ENCODE peak calls at places on chromosomes 11 and 22, in four cellular contexts. J is ovary, H is keratinocyte, L is left ventricle myocardium inferior. S is an unnamed sample.

GRCh38 chr11:61153593-61154090 is 7.6 kb downstream of the VPS37C start:
- DNase-seq in H (no peak), L (no peak), J (no peak), S (no peak)

GRCh38 chr11:79963886-79964660 is 523.2 kb upstream of the TENM4 start:
- DNase-seq in L (no peak), J (no peak), H (no peak), S (no peak)

GRCh38 chr11:77467993-77468392 is 5.9 kb downstream of the PAK1 start:
- DNase-seq in J (no peak), H (no peak), L (no peak), S (no peak)

GRCh38 chr11:47992959-47993820 is 12.8 kb downstream of the PTPRJ start:
- DNase-seq in L (no peak), H (no peak), J (no peak), S (no peak)

GRCh38 chr11:61717286-61718033 is 35.0 kb upstream of the MYRF start:
- DNase-seq in L (no peak), H (no peak), J (no peak), S (no peak)

GRCh38 chr11:116485425-116485824 is 287.4 kb downstream of the BUD13 start:
- DNase-seq in J (no peak), H (no peak), L (no peak), S (no peak)

GRCh38 chr11:120340529-120340928 is 4.3 kb downstream of the ARHGEF12 start:
- DNase-seq in J (no peak), H (no peak), L (no peak), S (no peak)

GRCh38 chr11:8732748-8733241 is 50.2 kb downstream of the RPL27A start:
- DNase-seq in L (peak), H (no peak), J (peak), S (no peak)

GRCh38 chr22:37803636-37804371 is 3.9 kb upstream of the GCAT start:
- DNase-seq in J (peak), L (no peak), H (no peak), S (no peak)

GRCh38 chr22:44181033-44181911 is 547 bp downstream of the PARVG start:
- DNase-seq in H (no peak), L (peak), J (no peak), S (no peak)

GRCh38 chr11:33920838-33921613 is 29.1 kb upstream of the LMO2 start:
- DNase-seq in J (no peak), L (no peak), H (no peak), S (no peak)

GRCh38 chr11:69636870-69637600 is 3.9 kb upstream of the CCND1 start:
- DNase-seq in L (no peak), J (no peak), H (no peak), S (no peak)

GRCh38 chr11:80727315-80727714 is 1286.5 kb upstream of the TENM4 start:
- DNase-seq in J (no peak), H (no peak), L (no peak), S (no peak)

GRCh38 chr22:48827228-48827810 is 1000.4 kb downstream of the BRD1 start:
- DNase-seq in J (no peak), H (no peak), L (no peak), S (no peak)

GRCh38 chr22:44711236-44711560 is 9.2 kb downstream of the PRR5 start:
- DNase-seq in H (no peak), J (no peak), L (no peak), S (no peak)

GRCh38 chr22:37848587-37849088 is 581 bp upstream of the EIF3L start:
- DNase-seq in J (no peak), H (no peak), L (no peak), S (no peak)

GRCh38 chr11:133134561-133135173 is 397.6 kb downstream of the OPCML start:
- DNase-seq in L (peak), J (no peak), H (peak), S (peak)

DNA sequence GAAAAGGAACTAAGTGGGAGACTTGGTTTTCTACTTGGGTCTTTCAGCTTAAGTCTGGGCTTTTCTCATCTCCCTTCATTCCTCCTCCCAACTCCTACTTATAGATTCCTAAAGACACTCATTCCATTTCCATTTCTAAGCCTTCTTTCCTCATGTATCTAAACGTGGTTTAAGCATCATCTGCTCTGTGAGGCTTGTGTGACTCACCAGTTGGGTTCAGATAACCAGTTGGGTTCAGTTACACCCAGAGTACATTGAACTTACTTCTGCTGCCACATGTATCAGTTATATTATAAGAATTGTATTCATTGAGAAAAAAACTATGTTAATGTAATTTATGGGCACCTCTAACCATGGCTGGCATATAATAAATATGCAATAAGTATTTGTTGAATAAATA is 831.2 kb upstream of the CCDC90B start:
- DNase-seq in H (no peak), J (no peak), L (no peak), S (no peak)
- H3K27ac ChIP-seq in H (no peak), J (no peak), L (no peak), S (no peak)

DNA sequence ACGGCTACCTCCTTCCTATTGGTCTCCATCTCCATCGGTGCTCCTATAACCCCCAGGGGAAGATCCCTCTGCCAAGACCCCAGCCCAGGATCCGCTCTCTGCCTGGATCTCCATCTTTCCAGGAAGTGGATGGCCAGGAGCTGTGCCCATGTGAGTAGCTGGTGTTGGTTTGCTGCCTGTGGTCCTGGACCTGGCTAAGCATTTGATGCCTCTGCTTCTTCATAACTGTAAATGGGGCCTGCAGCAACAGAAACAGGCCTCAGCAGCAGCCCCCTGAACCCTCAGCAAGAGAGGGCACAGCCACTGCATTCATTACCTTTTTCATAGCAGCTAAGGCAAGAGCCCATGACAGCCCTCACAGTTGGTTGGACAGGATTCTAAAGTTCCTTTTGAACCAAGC is 26.6 kb upstream of the CSNK2A3 start:
- DNase-seq in L (no peak), H (no peak), J (no peak), S (no peak)
- H3K27ac ChIP-seq in L (no peak), H (no peak), J (no peak), S (no peak)

GRCh38 chr11:66562275-66562674 is 6.1 kb downstream of the CTSF start:
- DNase-seq in L (no peak), J (no peak), H (no peak), S (no peak)

GRCh38 chr11:66561975-66562248 is 6.5 kb downstream of the CTSF start:
- DNase-seq in H (no peak), L (no peak), J (no peak), S (no peak)

GRCh38 chr11:66561178-66561974 is 7.0 kb downstream of the CTSF start:
- DNase-seq in H (no peak), J (no peak), L (no peak), S (no peak)

GRCh38 chr11:66559141-66559861 is 9.1 kb downstream of the CTSF start:
- DNase-seq in J (peak), H (no peak), L (peak), S (no peak)

DNA sequence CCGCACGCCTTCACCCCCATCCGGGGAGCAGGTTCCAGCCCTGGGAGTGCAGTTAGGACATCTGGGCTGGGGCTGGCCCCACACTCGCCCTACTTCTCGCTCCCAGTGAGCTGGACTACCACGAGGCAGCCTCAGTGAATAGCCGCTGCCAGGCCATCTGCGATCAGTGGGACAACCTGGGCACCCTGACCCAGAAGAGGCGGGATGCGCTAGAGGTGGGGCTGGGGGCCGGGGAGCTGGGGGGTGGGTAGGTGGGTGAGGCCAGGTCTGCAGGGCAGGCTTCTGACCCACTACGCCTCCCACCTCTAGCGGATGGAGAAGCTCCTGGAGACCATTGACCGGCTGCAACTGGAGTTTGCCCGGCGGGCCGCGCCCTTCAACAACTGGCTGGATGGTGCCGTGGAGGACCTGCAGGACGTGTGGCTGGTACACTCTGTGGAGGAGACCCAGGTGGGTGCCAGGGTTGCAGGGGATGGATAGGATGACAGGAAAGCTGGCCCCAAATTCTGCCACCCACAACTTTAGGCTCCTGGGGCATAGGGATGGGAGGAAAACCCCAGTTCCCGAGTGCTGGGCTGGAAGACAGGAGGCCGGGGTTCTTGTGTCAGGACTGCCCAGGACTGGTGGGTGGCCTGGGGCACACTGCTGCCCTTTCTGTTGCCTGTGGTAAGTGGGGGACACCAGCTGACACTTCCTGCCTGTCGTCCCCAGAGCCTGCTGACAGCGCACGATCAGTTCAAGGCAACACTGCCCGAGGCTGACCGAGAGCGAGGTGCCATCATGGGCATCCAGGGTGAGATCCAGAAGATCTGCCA is 8.3 kb downstream of the CTSF start:
- DNase-seq in H (no peak), J (no peak), L (no peak), S (no peak)
- H3K27ac ChIP-seq in H (no peak), J (no peak), L (no peak), S (no peak)

GRCh38 chr11:68425866-68426380 is 34.6 kb upstream of the PPP6R3 start:
- DNase-seq in J (no peak), L (no peak), H (no peak), S (no peak)
- H3K27ac ChIP-seq in J (no peak), L (no peak), H (no peak), S (no peak)

GRCh38 chr11:18493310-18493709 is 33.4 kb downstream of the TSG101 start:
- DNase-seq in H (no peak), J (no peak), L (no peak), S (no peak)

GRCh38 chr11:18490736-18491485 is 35.3 kb downstream of the LDHAL6A start:
- DNase-seq in H (no peak), J (no peak), L (no peak), S (no peak)

GRCh38 chr11:18491924-18492323 is 34.8 kb downstream of the TSG101 start:
- DNase-seq in L (no peak), H (no peak), J (no peak), S (no peak)

GRCh38 chr11:18492888-18493287 is 33.9 kb downstream of the TSG101 start:
- DNase-seq in J (no peak), L (no peak), H (no peak), S (no peak)

GRCh38 chr11:18490319-18490718 is 34.7 kb downstream of the LDHAL6A start:
- DNase-seq in L (no peak), H (no peak), J (no peak), S (no peak)
- H3K27ac ChIP-seq in L (no peak), H (no peak), J (no peak), S (peak)

GRCh38 chr11:20275987-20276660 is 87.4 kb upstream of the HTATIP2 start:
- DNase-seq in J (no peak), L (no peak), H (no peak), S (no peak)
- H3K27ac ChIP-seq in J (no peak), L (no peak), H (no peak), S (no peak)

GRCh38 chr11:86743223-86744118 is 56.9 kb upstream of the PRSS23 start:
- DNase-seq in L (no peak), H (peak), J (no peak), S (peak)

GRCh38 chr11:86738615-86739014 is 61.7 kb upstream of the PRSS23 start:
- DNase-seq in H (no peak), J (no peak), L (no peak), S (no peak)

GRCh38 chr11:86740628-86741488 is 59.5 kb upstream of the PRSS23 start:
- DNase-seq in J (peak), L (no peak), H (peak), S (peak)

GRCh38 chr11:86742436-86742805 is 57.9 kb upstream of the PRSS23 start:
- DNase-seq in H (no peak), L (no peak), J (no peak), S (no peak)

GRCh38 chr11:86741489-86742435 is 58.6 kb upstream of the PRSS23 start:
- DNase-seq in H (no peak), J (no peak), L (no peak), S (peak)
- H3K27ac ChIP-seq in H (peak), J (peak), L (peak), S (peak)

DNA sequence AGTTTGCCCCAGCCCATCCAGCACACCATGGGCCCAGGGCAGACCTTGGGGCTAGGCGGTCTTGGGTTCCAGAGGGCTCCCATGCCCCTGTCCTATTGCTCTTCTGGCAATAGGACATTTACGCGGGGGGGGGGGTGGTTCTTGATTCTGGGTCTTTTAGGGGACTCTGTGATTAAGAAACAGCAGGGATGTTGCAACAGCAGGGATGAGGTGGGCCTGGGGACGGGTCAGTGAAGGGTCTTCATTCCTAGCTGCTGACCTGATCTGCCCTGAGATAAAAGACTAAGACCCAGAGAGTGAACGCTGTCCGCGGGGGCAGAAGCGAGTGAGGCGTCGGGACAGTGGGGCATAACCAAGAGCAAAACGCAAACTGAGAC is 418 bp upstream of the ADAMTS15 start:
- DNase-seq in H (no peak), L (no peak), J (no peak), S (no peak)
- H3K27ac ChIP-seq in H (no peak), L (peak), J (no peak), S (no peak)

GRCh38 chr22:30946354-30946753 is 22.2 kb downstream of the MORC2 start:
- DNase-seq in J (no peak), H (no peak), L (no peak), S (no peak)

GRCh38 chr22:30948930-30949342 is 19.6 kb downstream of the MORC2 start:
- DNase-seq in L (no peak), H (no peak), J (no peak), S (no peak)

GRCh38 chr22:30949934-30950660 is 18.5 kb downstream of the MORC2 start:
- DNase-seq in J (no peak), L (no peak), H (no peak), S (no peak)

GRCh38 chr22:30947163-30947820 is 21.3 kb downstream of the MORC2 start:
- DNase-seq in H (no peak), J (no peak), L (peak), S (peak)

DNA sequence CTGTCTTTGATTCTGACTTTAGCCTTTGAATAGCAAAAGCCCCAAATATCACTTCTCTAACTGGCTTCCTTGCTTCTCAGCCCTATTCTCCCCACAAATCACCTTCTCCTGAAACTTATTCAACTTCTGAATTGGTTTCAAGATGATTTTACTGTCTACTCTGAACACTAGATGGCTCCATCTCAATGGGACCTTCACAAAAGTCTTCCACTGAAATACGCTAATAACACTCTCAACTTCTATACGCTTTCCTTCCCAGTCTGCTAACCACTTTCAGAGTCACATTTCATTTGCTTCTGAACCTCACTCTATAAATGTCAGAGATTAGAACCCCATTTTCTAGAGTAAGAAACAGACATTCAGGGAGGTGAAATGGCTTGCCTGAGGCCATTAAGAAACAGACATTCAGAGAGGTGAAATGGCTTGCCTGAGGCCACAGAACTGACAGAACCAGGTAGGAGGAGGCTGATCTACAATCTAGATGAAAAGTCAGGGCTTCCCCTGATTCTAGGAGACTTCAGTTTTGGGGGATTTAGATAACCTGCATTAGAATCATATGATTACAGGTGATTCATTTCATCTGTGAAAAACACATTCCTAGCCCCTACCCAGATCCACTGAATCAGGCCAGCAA is 20.6 kb downstream of the MORC2 start:
- DNase-seq in H (no peak), L (no peak), J (no peak), S (no peak)
- H3K27ac ChIP-seq in H (peak), L (peak), J (no peak), S (peak)

S was measured in epithelial cell of prostate.